ENCODE peak calls at places on chromosomes 7 and 10, in four cellular contexts. C is MCF 10A, G is fibroblast of mammary gland, B is H9. A is an unnamed sample.

GRCh38 chr7:151388007-151388297 is 21.9 kb downstream of the WDR86 start:
- DNase-seq in G (no peak), C (no peak), B (no peak), A (no peak)

GRCh38 chr10:4678023-4678950 is 147.7 kb upstream of the AKR1E2 start:
- DNase-seq in G (peak), C (peak), B (no peak), A (no peak)

GRCh38 chr7:22442187-22442886 is 57.7 kb downstream of the STEAP1B start:
- DNase-seq in B (no peak), C (no peak), G (no peak), A (no peak)

GRCh38 chr10:42953684-42954674 is 122.9 kb upstream of the RET start:
- DNase-seq in G (no peak), C (no peak), B (no peak), A (no peak)

GRCh38 chr10:127694580-127695193 is 42.3 kb upstream of the FOXI2 start:
- DNase-seq in B (peak), C (peak), G (peak), A (peak)

GRCh38 chr10:132239126-132240031 is 52.6 kb downstream of the DPYSL4 start:
- DNase-seq in C (no peak), G (no peak), B (no peak), A (no peak)

GRCh38 chr10:119658274-119658673 is 7.1 kb downstream of the BAG3 start:
- DNase-seq in B (peak), G (peak), C (peak), A (peak)

GRCh38 chr10:104931723-104932122 is 290.6 kb downstream of the SORCS3 start:
- DNase-seq in G (no peak), B (no peak), C (no peak), A (no peak)

GRCh38 chr10:66322261-66322660 is 603.6 kb upstream of the LRRTM3 start:
- DNase-seq in C (peak), B (no peak), G (no peak), A (no peak)

GRCh38 chr10:69516548-69517195 is 56.5 kb downstream of the NEUROG3 start:
- DNase-seq in G (no peak), C (no peak), B (no peak), A (no peak)

GRCh38 chr7:129499915-129500463 is 2.3 kb upstream of the SMKR1 start:
- DNase-seq in C (no peak), B (no peak), G (no peak), A (no peak)

GRCh38 chr7:23955145-23955544 is 245.1 kb downstream of the STK31 start:
- DNase-seq in B (no peak), G (no peak), C (no peak), A (no peak)

GRCh38 chr10:23439452-23439919 is 611 bp downstream of the OTUD1 start:
- DNase-seq in C (no peak), B (peak), G (no peak), A (no peak)

GRCh38 chr7:141097430-141097829 is 23.6 kb downstream of the TMEM178B start:
- DNase-seq in B (no peak), C (peak), G (peak), A (peak)

GRCh38 chr10:121774404-121774803 is 153.4 kb downstream of the ATE1 start:
- DNase-seq in C (no peak), B (no peak), G (no peak), A (no peak)

GRCh38 chr10:88401671-88402347 is 181.3 kb downstream of the RNLS start:
- DNase-seq in B (no peak), G (peak), C (peak), A (no peak)

GRCh38 chr7:54161621-54162020 is 380.6 kb upstream of the VSTM2A start:
- DNase-seq in B (no peak), C (no peak), G (no peak), A (no peak)

GRCh38 chr7:88842217-88842616 is 46.7 kb upstream of the TEX47 start:
- DNase-seq in C (no peak), B (no peak), G (no peak), A (no peak)

GRCh38 chr7:39536926-39537325 is 29.3 kb upstream of the YAE1 start:
- DNase-seq in G (peak), C (no peak), B (no peak), A (no peak)

GRCh38 chr7:136657332-136657942 is 211.0 kb upstream of the CHRM2 start:
- DNase-seq in B (no peak), G (no peak), C (no peak), A (no peak)

GRCh38 chr10:130561681-130562080 is 425.5 kb downstream of the GLRX3 start:
- DNase-seq in G (no peak), B (peak), C (no peak), A (no peak)

GRCh38 chr10:51663086-51663485 is 36.3 kb downstream of the CSTF2T start:
- DNase-seq in B (no peak), G (no peak), C (no peak), A (no peak)

GRCh38 chr10:73874267-73875138 is at the start of gene CAMK2G:
- DNase-seq in G (peak), C (peak), B (peak), A (peak)

GRCh38 chr10:73873163-73873842 is 1.1 kb downstream of the CAMK2G start:
- DNase-seq in B (no peak), C (no peak), G (no peak), A (no peak)

GRCh38 chr10:73871295-73871914 is 3.0 kb downstream of the CAMK2G start:
- DNase-seq in B (no peak), G (no peak), C (no peak), A (no peak)

GRCh38 chr10:73873843-73874215 is 526 bp downstream of the CAMK2G start:
- DNase-seq in C (no peak), B (no peak), G (no peak), A (no peak)

DNA sequence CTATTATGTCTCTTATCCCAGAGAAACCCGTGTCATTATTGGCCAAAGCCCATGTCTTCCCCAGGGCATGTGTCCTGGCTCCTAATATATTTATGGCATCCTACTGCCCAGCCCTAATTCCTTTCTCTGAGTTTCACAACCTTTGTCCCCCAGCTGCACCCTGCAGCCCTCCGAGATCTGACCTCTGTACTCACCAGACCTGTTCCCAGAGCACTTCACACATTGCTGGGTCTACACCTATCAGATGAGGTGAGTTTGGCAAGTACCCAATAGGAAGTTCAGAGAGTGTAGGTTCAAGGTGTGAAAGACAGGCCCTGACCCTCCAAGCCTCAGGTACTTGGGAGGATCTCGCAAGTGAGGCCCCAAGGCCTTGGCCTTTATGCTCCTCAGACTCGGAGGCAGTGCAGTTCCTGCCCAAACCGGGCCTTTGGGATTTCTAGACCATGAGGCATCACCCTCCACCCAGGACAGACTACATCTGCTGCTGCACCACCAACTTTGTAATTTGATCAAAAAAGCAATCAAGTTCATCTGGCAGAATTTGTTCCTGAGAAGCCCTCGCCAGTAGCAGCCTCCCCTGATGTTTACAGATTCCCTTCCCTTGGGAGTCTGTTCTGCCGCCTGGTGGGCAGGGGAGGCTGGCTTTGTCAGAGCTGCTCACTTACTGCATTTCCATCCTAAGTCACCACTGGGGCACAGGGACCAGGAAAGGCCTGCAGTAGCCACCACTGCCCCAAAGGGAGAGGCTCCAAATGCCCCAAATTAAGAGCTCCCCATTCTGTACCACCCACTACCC is 2.2 kb downstream of the CAMK2G start:
- DNase-seq in B (no peak), C (no peak), G (peak), A (no peak)
- TF ChIP-seq CTCF in B (peak), C (no peak), G (peak), A (no peak)

GRCh38 chr10:6973904-6974303 is 393.8 kb upstream of the PRKCQ start:
- DNase-seq in C (no peak), G (no peak), B (no peak), A (no peak)

GRCh38 chr10:6980353-6980752 is 400.3 kb upstream of the PRKCQ start:
- DNase-seq in B (no peak), G (no peak), C (no peak), A (no peak)

DNA sequence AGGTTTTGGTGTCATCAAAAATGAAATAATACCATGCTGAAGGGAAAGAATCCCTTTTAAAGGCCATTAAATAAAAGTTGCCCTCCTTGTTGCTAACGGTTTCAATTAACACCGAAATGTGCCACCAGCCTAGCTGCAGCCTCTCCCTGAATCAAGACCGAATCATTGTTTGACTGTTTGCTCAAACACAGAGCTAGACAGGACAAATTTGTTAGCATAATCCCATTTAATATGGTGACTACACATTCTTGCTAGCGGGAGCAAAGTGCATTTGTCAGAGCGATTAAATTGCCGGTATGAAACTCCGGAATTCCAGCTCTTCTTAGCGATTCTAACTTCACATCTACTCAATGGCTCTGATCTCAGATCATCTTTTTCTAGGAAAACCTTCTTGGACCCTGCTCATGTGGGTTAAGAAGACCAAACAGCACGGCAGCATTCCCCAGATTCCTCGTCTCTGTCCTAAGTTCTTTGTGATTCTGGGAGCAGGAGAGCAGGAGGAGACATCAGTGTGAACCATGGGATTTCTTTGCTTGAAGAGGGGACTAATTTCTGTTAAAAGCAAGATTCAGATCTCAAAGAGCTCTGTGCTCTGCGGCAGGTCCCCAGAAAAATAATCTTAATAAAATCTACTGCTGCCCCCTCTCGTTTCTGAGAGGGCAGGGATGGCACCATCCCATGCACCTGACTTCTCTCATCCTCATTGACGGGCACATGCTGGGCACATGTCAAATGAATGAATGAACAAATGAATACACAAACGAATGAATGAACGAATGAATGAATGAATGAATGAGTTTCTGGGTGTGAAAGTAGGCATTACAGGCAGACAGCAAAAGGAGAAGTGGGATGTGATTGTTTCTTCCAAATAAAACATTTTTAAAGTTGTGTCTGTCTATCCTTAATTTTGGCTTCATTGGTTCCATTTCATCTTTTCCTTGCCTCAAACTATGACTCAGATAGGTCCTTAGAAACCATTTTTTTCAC is 397.9 kb upstream of the PRKCQ start:
- DNase-seq in C (no peak), B (no peak), G (no peak), A (no peak)
- TF ChIP-seq CTCF in C (no peak), B (no peak), G (no peak), A (no peak)

GRCh38 chr7:28747404-28747803 is 210.7 kb downstream of the TRIL start:
- DNase-seq in B (no peak), G (no peak), C (no peak), A (no peak)

GRCh38 chr7:28747854-28748253 is 210.3 kb downstream of the TRIL start:
- DNase-seq in G (no peak), C (no peak), B (no peak), A (no peak)

GRCh38 chr7:28748346-28748745 is 209.8 kb downstream of the TRIL start:
- DNase-seq in B (no peak), C (no peak), G (no peak), A (no peak)

GRCh38 chr7:28749673-28750072 is 208.5 kb downstream of the TRIL start:
- DNase-seq in G (peak), B (no peak), C (peak), A (no peak)

GRCh38 chr7:28748934-28749584 is 209.1 kb downstream of the TRIL start:
- DNase-seq in G (peak), B (no peak), C (peak), A (peak)
- TF ChIP-seq CTCF in G (no peak), B (no peak), C (no peak), A (no peak)

GRCh38 chr7:45580053-45580872 is 6.1 kb downstream of the ADCY1 start:
- DNase-seq in G (no peak), C (no peak), B (peak), A (peak)
- TF ChIP-seq CTCF in G (peak), C (peak), B (peak), A (peak)

GRCh38 chr7:6023974-6024435 is 7.2 kb upstream of the ANKRD61 start:
- DNase-seq in G (no peak), C (no peak), B (no peak), A (no peak)

GRCh38 chr7:6026917-6027316 is 4.3 kb upstream of the ANKRD61 start:
- DNase-seq in G (no peak), B (no peak), C (no peak), A (no peak)

GRCh38 chr7:6027806-6028365 is 3.3 kb upstream of the ANKRD61 start:
- DNase-seq in C (no peak), B (no peak), G (no peak), A (no peak)

GRCh38 chr7:6028563-6028962 is 2.6 kb upstream of the ANKRD61 start:
- DNase-seq in B (no peak), C (no peak), G (no peak), A (no peak)

GRCh38 chr7:6026011-6026819 is 5.0 kb upstream of the ANKRD61 start:
- DNase-seq in G (peak), B (peak), C (peak), A (peak)
- TF ChIP-seq CTCF in G (peak), B (peak), C (peak), A (no peak)

GRCh38 chr10:47230482-47230881 is 69.5 kb upstream of the GDF10 start:
- DNase-seq in C (no peak), G (no peak), B (peak), A (no peak)

GRCh38 chr10:47222461-47222860 is 77.5 kb upstream of the GDF10 start:
- DNase-seq in G (no peak), C (no peak), B (no peak), A (no peak)

GRCh38 chr10:47223236-47223635 is 76.8 kb upstream of the GDF10 start:
- DNase-seq in B (peak), C (no peak), G (no peak), A (no peak)

GRCh38 chr10:47225928-47226645 is 73.9 kb upstream of the GDF10 start:
- DNase-seq in G (no peak), B (peak), C (no peak), A (no peak)

DNA sequence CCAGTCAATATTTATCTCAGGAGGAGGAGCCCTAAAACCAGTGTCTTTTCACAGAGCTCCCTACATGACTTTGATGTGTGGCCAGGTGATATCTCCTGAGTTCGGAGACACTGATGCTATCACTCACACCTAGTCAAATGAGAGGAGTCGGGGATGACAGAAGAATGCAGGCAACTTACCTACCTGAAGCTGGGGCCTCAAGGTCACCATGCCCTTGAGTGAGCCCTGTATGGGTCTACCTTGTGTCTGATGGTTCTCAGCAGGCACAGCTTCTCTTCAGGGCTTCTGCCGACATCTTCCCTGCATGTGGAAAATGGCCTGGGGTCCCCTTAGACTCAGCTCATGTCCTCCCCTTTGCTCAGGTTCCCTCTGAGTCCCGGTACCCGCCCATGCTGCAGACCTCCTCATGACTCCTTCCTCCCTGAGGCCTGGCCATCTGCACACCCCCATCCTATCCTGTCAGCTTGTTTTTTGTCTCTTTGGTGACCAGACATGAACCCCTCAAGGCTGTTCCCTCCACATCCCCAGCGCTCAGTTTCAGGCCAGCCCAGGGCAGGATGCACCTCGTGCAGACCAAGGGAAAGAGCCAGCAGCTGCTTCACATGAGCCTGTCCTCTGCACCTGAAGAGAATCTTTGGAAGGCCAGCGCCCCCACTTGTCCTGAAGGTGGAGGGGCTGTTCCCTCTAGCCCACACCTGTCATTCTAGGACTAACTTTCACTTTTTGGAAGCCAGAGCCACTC is 74.6 kb upstream of the GDF10 start:
- DNase-seq in B (peak), G (no peak), C (no peak), A (no peak)
- TF ChIP-seq CTCF in B (peak), G (no peak), C (no peak), A (no peak)

A was measured in nephron progenitor cell.